ENCODE peak calls at places on chromosome 12, in eight cellular contexts. One of them, this sample, is unnamed.

GRCh38 chr12:50665609-50666008 is 98.3 kb upstream of the ATF1 start:
- DNase-seq in K562: no peak
- DNase-seq in stomach: no peak
- DNase-seq in SJCRH30: no peak
- DNase-seq in naive thymus-derived CD4-positive, alpha-beta T cell: no peak
- DNase-seq in CD8-positive, alpha-beta memory T cell: no peak
- DNase-seq in heart right ventricle: no peak
- DNase-seq in hepatocyte: no peak
- DNase-seq in this sample: no peak

GRCh38 chr12:20264608-20265114 is 103.7 kb upstream of the PDE3A start:
- DNase-seq in stomach: no peak
- DNase-seq in heart right ventricle: no peak
- DNase-seq in CD8-positive, alpha-beta memory T cell: no peak
- DNase-seq in SJCRH30: peak; percentile 66
- DNase-seq in K562: no peak
- DNase-seq in hepatocyte: no peak
- DNase-seq in naive thymus-derived CD4-positive, alpha-beta T cell: no peak
- DNase-seq in this sample: no peak

GRCh38 chr12:1706284-1707016 is 15.6 kb downstream of the ADIPOR2 start:
- DNase-seq in K562: peak; percentile 31
- DNase-seq in stomach: no peak
- DNase-seq in naive thymus-derived CD4-positive, alpha-beta T cell: no peak
- DNase-seq in heart right ventricle: no peak
- DNase-seq in SJCRH30: no peak
- DNase-seq in hepatocyte: no peak
- DNase-seq in CD8-positive, alpha-beta memory T cell: no peak
- DNase-seq in this sample: no peak

GRCh38 chr12:32780111-32780510 is 24.4 kb upstream of the YARS2 start:
- DNase-seq in heart right ventricle: no peak
- DNase-seq in CD8-positive, alpha-beta memory T cell: no peak
- DNase-seq in stomach: no peak
- DNase-seq in SJCRH30: no peak
- DNase-seq in K562: no peak
- DNase-seq in naive thymus-derived CD4-positive, alpha-beta T cell: no peak
- DNase-seq in hepatocyte: no peak
- DNase-seq in this sample: no peak

GRCh38 chr12:12684375-12685106 is 11.4 kb downstream of the GPR19 start:
- DNase-seq in SJCRH30: peak; percentile 69
- DNase-seq in hepatocyte: peak; percentile 66
- DNase-seq in naive thymus-derived CD4-positive, alpha-beta T cell: no peak
- DNase-seq in K562: peak; percentile 31
- DNase-seq in heart right ventricle: peak; percentile 26
- DNase-seq in stomach: no peak
- DNase-seq in CD8-positive, alpha-beta memory T cell: no peak
- DNase-seq in this sample: no peak

GRCh38 chr12:71000748-71001147 is 80.2 kb upstream of the PTPRR start:
- DNase-seq in hepatocyte: no peak
- DNase-seq in CD8-positive, alpha-beta memory T cell: no peak
- DNase-seq in SJCRH30: no peak
- DNase-seq in K562: no peak
- DNase-seq in heart right ventricle: no peak
- DNase-seq in naive thymus-derived CD4-positive, alpha-beta T cell: no peak
- DNase-seq in stomach: no peak
- DNase-seq in this sample: no peak

GRCh38 chr12:3046441-3047200 is 30.6 kb upstream of the TSPAN9 start:
- DNase-seq in CD8-positive, alpha-beta memory T cell: no peak
- DNase-seq in naive thymus-derived CD4-positive, alpha-beta T cell: no peak
- DNase-seq in SJCRH30: no peak
- DNase-seq in K562: no peak
- DNase-seq in heart right ventricle: peak; percentile 81
- DNase-seq in stomach: no peak
- DNase-seq in hepatocyte: no peak
- DNase-seq in this sample: no peak

GRCh38 chr12:100743060-100743459 is 51.5 kb upstream of the ANO4 start:
- DNase-seq in K562: no peak
- DNase-seq in SJCRH30: no peak
- DNase-seq in stomach: no peak
- DNase-seq in hepatocyte: no peak
- DNase-seq in naive thymus-derived CD4-positive, alpha-beta T cell: no peak
- DNase-seq in heart right ventricle: no peak
- DNase-seq in CD8-positive, alpha-beta memory T cell: no peak
- DNase-seq in this sample: no peak

GRCh38 chr12:21169878-21170472 is 39.0 kb downstream of the SLCO1B1 start:
- DNase-seq in stomach: peak; percentile 51
- DNase-seq in SJCRH30: peak; percentile 71
- DNase-seq in heart right ventricle: no peak
- DNase-seq in naive thymus-derived CD4-positive, alpha-beta T cell: no peak
- DNase-seq in hepatocyte: peak; percentile 64
- DNase-seq in CD8-positive, alpha-beta memory T cell: no peak
- DNase-seq in K562: peak; percentile 43
- DNase-seq in this sample: no peak

GRCh38 chr12:23909559-23909958 is 39.9 kb downstream of the SOX5 start:
- DNase-seq in SJCRH30: peak; percentile 33
- DNase-seq in CD8-positive, alpha-beta memory T cell: no peak
- DNase-seq in naive thymus-derived CD4-positive, alpha-beta T cell: no peak
- DNase-seq in hepatocyte: no peak
- DNase-seq in stomach: no peak
- DNase-seq in heart right ventricle: no peak
- DNase-seq in K562: no peak
- DNase-seq in this sample: no peak

GRCh38 chr12:111180830-111181726 is 187.8 kb downstream of the PHETA1 start:
- DNase-seq in naive thymus-derived CD4-positive, alpha-beta T cell: no peak
- DNase-seq in K562: peak; percentile 8
- DNase-seq in hepatocyte: peak; percentile 85
- DNase-seq in heart right ventricle: no peak
- DNase-seq in CD8-positive, alpha-beta memory T cell: no peak
- DNase-seq in SJCRH30: peak; percentile 80
- DNase-seq in stomach: peak; percentile 53
- DNase-seq in this sample: no peak

GRCh38 chr12:101019667-101020066 is 190.4 kb downstream of the SLC5A8 start:
- DNase-seq in heart right ventricle: no peak
- DNase-seq in SJCRH30: no peak
- DNase-seq in stomach: no peak
- DNase-seq in hepatocyte: no peak
- DNase-seq in CD8-positive, alpha-beta memory T cell: no peak
- DNase-seq in naive thymus-derived CD4-positive, alpha-beta T cell: no peak
- DNase-seq in K562: no peak
- DNase-seq in this sample: no peak

GRCh38 chr12:41663487-41664258 is 475.6 kb downstream of the PDZRN4 start:
- DNase-seq in stomach: no peak
- DNase-seq in SJCRH30: peak; percentile 66
- DNase-seq in naive thymus-derived CD4-positive, alpha-beta T cell: no peak
- DNase-seq in K562: no peak
- DNase-seq in CD8-positive, alpha-beta memory T cell: no peak
- DNase-seq in hepatocyte: peak; percentile 60
- DNase-seq in heart right ventricle: no peak
- DNase-seq in this sample: no peak

GRCh38 chr12:65518771-65519170 is 240.3 kb downstream of the MSRB3 start:
- DNase-seq in stomach: no peak
- DNase-seq in CD8-positive, alpha-beta memory T cell: no peak
- DNase-seq in naive thymus-derived CD4-positive, alpha-beta T cell: no peak
- DNase-seq in heart right ventricle: no peak
- DNase-seq in SJCRH30: no peak
- DNase-seq in K562: no peak
- DNase-seq in hepatocyte: no peak
- DNase-seq in this sample: no peak

GRCh38 chr12:85190728-85191127 is 89.3 kb upstream of the ALX1 start:
- DNase-seq in heart right ventricle: no peak
- DNase-seq in stomach: no peak
- DNase-seq in CD8-positive, alpha-beta memory T cell: no peak
- DNase-seq in naive thymus-derived CD4-positive, alpha-beta T cell: no peak
- DNase-seq in K562: no peak
- DNase-seq in hepatocyte: no peak
- DNase-seq in SJCRH30: no peak
- DNase-seq in this sample: no peak

GRCh38 chr12:56836800-56837663 is 73.9 kb downstream of the HSD17B6 start:
- DNase-seq in CD8-positive, alpha-beta memory T cell: peak; percentile 13
- DNase-seq in K562: peak; percentile 41
- DNase-seq in heart right ventricle: no peak
- DNase-seq in hepatocyte: no peak
- DNase-seq in stomach: no peak
- DNase-seq in SJCRH30: no peak
- DNase-seq in naive thymus-derived CD4-positive, alpha-beta T cell: peak; percentile 16
- DNase-seq in this sample: no peak

GRCh38 chr12:122980192-122981035 is at the start of gene ARL6IP4:
- DNase-seq in hepatocyte: peak; percentile 82
- DNase-seq in CD8-positive, alpha-beta memory T cell: peak; percentile 65
- DNase-seq in naive thymus-derived CD4-positive, alpha-beta T cell: peak; percentile 46
- DNase-seq in K562: peak; percentile 75
- DNase-seq in stomach: peak; percentile 70
- DNase-seq in SJCRH30: peak; percentile 73
- DNase-seq in heart right ventricle: peak; percentile 53
- DNase-seq in this sample: peak; percentile 51

GRCh38 chr12:133130808-133131128 is 341 bp downstream of the ZNF10 start:
- DNase-seq in heart right ventricle: peak; percentile 34
- DNase-seq in stomach: peak; percentile 32
- DNase-seq in hepatocyte: peak; percentile 32
- DNase-seq in K562: no peak
- DNase-seq in CD8-positive, alpha-beta memory T cell: no peak
- DNase-seq in SJCRH30: no peak
- DNase-seq in naive thymus-derived CD4-positive, alpha-beta T cell: no peak
- DNase-seq in this sample: no peak

GRCh38 chr12:62813031-62813829 is 121.7 kb downstream of the PPM1H start:
- DNase-seq in SJCRH30: no peak
- DNase-seq in stomach: peak; percentile 61
- DNase-seq in hepatocyte: peak; percentile 80
- DNase-seq in heart right ventricle: peak; percentile 59
- DNase-seq in CD8-positive, alpha-beta memory T cell: no peak
- DNase-seq in K562: peak; percentile 65
- DNase-seq in naive thymus-derived CD4-positive, alpha-beta T cell: no peak
- DNase-seq in this sample: no peak

GRCh38 chr12:12927211-12928079 is 24.5 kb downstream of the GPRC5D start:
- DNase-seq in CD8-positive, alpha-beta memory T cell: peak; percentile 51
- DNase-seq in K562: peak; percentile 92
- DNase-seq in naive thymus-derived CD4-positive, alpha-beta T cell: peak; percentile 46
- DNase-seq in stomach: peak; percentile 94
- DNase-seq in heart right ventricle: peak; percentile 53
- DNase-seq in SJCRH30: no peak
- DNase-seq in hepatocyte: no peak
- DNase-seq in this sample: no peak

GRCh38 chr12:111741235-111741812 is 25.4 kb upstream of the ALDH2 start:
- DNase-seq in K562: peak; percentile 90
- DNase-seq in heart right ventricle: no peak
- DNase-seq in CD8-positive, alpha-beta memory T cell: no peak
- DNase-seq in SJCRH30: peak; percentile 68
- DNase-seq in stomach: peak; percentile 43
- DNase-seq in hepatocyte: peak; percentile 24
- DNase-seq in naive thymus-derived CD4-positive, alpha-beta T cell: no peak
- DNase-seq in this sample: no peak

GRCh38 chr12:9753042-9753820 is 7.5 kb downstream of the CD69 start:
- DNase-seq in naive thymus-derived CD4-positive, alpha-beta T cell: no peak
- DNase-seq in hepatocyte: no peak
- DNase-seq in stomach: no peak
- DNase-seq in CD8-positive, alpha-beta memory T cell: no peak
- DNase-seq in heart right ventricle: no peak
- DNase-seq in SJCRH30: no peak
- DNase-seq in K562: no peak
- DNase-seq in this sample: no peak

DNA sequence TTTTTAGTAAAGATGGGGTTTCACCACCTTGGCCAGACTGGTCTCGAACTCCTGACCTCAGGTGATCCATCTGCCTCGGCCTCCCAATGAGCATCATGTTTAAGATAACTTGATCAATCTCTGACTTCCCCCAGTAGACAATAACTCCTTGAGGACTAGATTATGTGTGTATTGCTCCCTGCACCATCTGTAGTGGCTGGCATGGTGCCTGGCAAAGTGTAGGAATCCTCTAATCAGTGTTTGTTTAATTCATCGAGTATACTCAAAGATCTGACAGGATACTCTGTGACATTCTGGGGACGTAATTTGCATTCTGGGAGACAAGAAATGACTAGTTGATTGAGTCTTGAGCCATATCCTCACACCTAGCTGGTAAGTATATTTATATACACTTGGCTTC is 873.5 kb upstream of the TMEM132C start:
- DNase-seq in stomach: no peak
- DNase-seq in K562: no peak
- DNase-seq in hepatocyte: no peak
- DNase-seq in heart right ventricle: no peak
- DNase-seq in SJCRH30: no peak
- DNase-seq in naive thymus-derived CD4-positive, alpha-beta T cell: no peak
- DNase-seq in CD8-positive, alpha-beta memory T cell: no peak
- DNase-seq in this sample: no peak
- H3K36me3 ChIP-seq in stomach: no peaks in the 10 kb centered on the region
- H3K36me3 ChIP-seq in K562: no peaks in the 10 kb centered on the region
- H3K36me3 ChIP-seq in hepatocyte: no peaks in the 10 kb centered on the region
- H3K36me3 ChIP-seq in heart right ventricle: no peaks in the 10 kb centered on the region
- H3K36me3 ChIP-seq in SJCRH30: no peaks in the 10 kb centered on the region
- H3K36me3 ChIP-seq in naive thymus-derived CD4-positive, alpha-beta T cell: no peaks in the 10 kb centered on the region
- H3K36me3 ChIP-seq in CD8-positive, alpha-beta memory T cell: no peaks in the 10 kb centered on the region
- H3K36me3 ChIP-seq in this sample: no peaks in the 10 kb centered on the region

GRCh38 chr12:14833952-14834351 is 9.4 kb downstream of the ART4 start:
- DNase-seq in hepatocyte: no peak
- DNase-seq in naive thymus-derived CD4-positive, alpha-beta T cell: no peak
- DNase-seq in K562: no peak
- DNase-seq in stomach: no peak
- DNase-seq in SJCRH30: no peak
- DNase-seq in heart right ventricle: no peak
- DNase-seq in CD8-positive, alpha-beta memory T cell: no peak
- DNase-seq in this sample: no peak
- H3K27me3 ChIP-seq in hepatocyte: no peaks in the 10 kb centered on the region
- H3K27me3 ChIP-seq in naive thymus-derived CD4-positive, alpha-beta T cell: no peaks in the 10 kb centered on the region
- H3K27me3 ChIP-seq in K562: no peaks in the 10 kb centered on the region
- H3K27me3 ChIP-seq in stomach: no peaks in the 10 kb centered on the region
- H3K27me3 ChIP-seq in SJCRH30: no peaks in the 10 kb centered on the region
- H3K27me3 ChIP-seq in heart right ventricle: no peaks in the 10 kb centered on the region
- H3K27me3 ChIP-seq in CD8-positive, alpha-beta memory T cell: no peaks in the 10 kb centered on the region
- H3K27me3 ChIP-seq in this sample: no peaks in the 10 kb centered on the region

GRCh38 chr12:106135075-106135474 is 3.7 kb downstream of the NUAK1 start:
- DNase-seq in heart right ventricle: no peak
- DNase-seq in hepatocyte: no peak
- DNase-seq in stomach: no peak
- DNase-seq in K562: no peak
- DNase-seq in SJCRH30: no peak
- DNase-seq in CD8-positive, alpha-beta memory T cell: no peak
- DNase-seq in naive thymus-derived CD4-positive, alpha-beta T cell: no peak
- DNase-seq in this sample: no peak
- H3K4me1 ChIP-seq in heart right ventricle: peaks cover 61% of the 10 kb centered on the region
- H3K4me1 ChIP-seq in hepatocyte: peaks cover 44% of the 10 kb centered on the region
- H3K4me1 ChIP-seq in stomach: peaks cover 33% of the 10 kb centered on the region
- H3K4me1 ChIP-seq in K562: no peaks in the 10 kb centered on the region
- H3K4me1 ChIP-seq in SJCRH30: peaks cover 12% of the 10 kb centered on the region
- H3K4me1 ChIP-seq in CD8-positive, alpha-beta memory T cell: peaks cover 5% of the 10 kb centered on the region
- H3K4me1 ChIP-seq in naive thymus-derived CD4-positive, alpha-beta T cell: no peaks in the 10 kb centered on the region
- H3K4me1 ChIP-seq in this sample: peaks cover 14% of the 10 kb centered on the region

GRCh38 chr12:49050507-49051372 is 9.9 kb downstream of the KMT2D start:
- DNase-seq in CD8-positive, alpha-beta memory T cell: no peak
- DNase-seq in heart right ventricle: no peak
- DNase-seq in SJCRH30: no peak
- DNase-seq in hepatocyte: no peak
- DNase-seq in K562: no peak
- DNase-seq in stomach: no peak
- DNase-seq in naive thymus-derived CD4-positive, alpha-beta T cell: no peak
- DNase-seq in this sample: no peak
- H3K36me3 ChIP-seq in CD8-positive, alpha-beta memory T cell: peaks cover 84% of the 10 kb centered on the region
- H3K36me3 ChIP-seq in heart right ventricle: peaks cover 14% of the 10 kb centered on the region
- H3K36me3 ChIP-seq in SJCRH30: peaks cover 96% of the 10 kb centered on the region
- H3K36me3 ChIP-seq in hepatocyte: no peaks in the 10 kb centered on the region
- H3K36me3 ChIP-seq in K562: peaks cover 100% of the 10 kb centered on the region
- H3K36me3 ChIP-seq in stomach: peaks cover 95% of the 10 kb centered on the region
- H3K36me3 ChIP-seq in naive thymus-derived CD4-positive, alpha-beta T cell: peaks cover 93% of the 10 kb centered on the region
- H3K36me3 ChIP-seq in this sample: peaks cover 92% of the 10 kb centered on the region